ENCODE peak calls at places on chromosomes 1 and 21, in nine cellular contexts. Q is aorta; W is activated naive CD8-positive, alpha-beta T cell treated with anti-CD3 and anti-CD28 coated beads, Interleukin-2, amount 50 U/mL, for 24 hours; S is NCI-H1092 treated with DMSO at 0.1 percent for 48 hours; U is stimulated activated CD4-positive, alpha-beta T cell treated with anti-CD3 and anti-CD28 coated beads, Interleukin-1b, Interleukin-23, amount 100 ng/mL, for 4 hours; T is EL; B is body of pancreas; M is NCI-H2029; L is substantia nigra. V is an unnamed sample.

GRCh38 chr1:66267211-66267940 is 266.6 kb upstream of the SGIP1 start:
- DNase-seq in Q (no peak), W (no peak), S (no peak), U (no peak), T (no peak), B (no peak), M (no peak), L (no peak), V (no peak)

GRCh38 chr1:228185641-228185965 is 20.0 kb downstream of the IBA57 start:
- DNase-seq in Q (no peak), W (no peak), S (no peak), U (no peak), T (no peak), B (no peak), M (no peak), L (no peak), V (no peak)

GRCh38 chr1:22121421-22121911 is 21.4 kb downstream of the WNT4 start:
- DNase-seq in Q (no peak), W (no peak), S (no peak), U (no peak), T (no peak), B (no peak), M (no peak), L (no peak), V (peak)

GRCh38 chr21:45401054-45401518 is 3.9 kb upstream of the COL18A1 start:
- DNase-seq in Q (no peak), W (no peak), S (no peak), U (no peak), T (no peak), B (no peak), M (no peak), L (no peak), V (peak)

GRCh38 chr1:29793101-29793546 is 556.8 kb downstream of the PTPRU start:
- DNase-seq in Q (peak), W (peak), S (peak), U (peak), T (peak), B (peak), M (peak), L (peak), V (peak)

GRCh38 chr1:77948841-77949424 is 29.9 kb downstream of the FUBP1 start:
- DNase-seq in Q (no peak), W (no peak), S (no peak), U (no peak), T (peak), B (peak), M (no peak), L (no peak), V (peak)

GRCh38 chr1:30242722-30243465 is 480.5 kb downstream of the MATN1 start:
- DNase-seq in Q (no peak), W (no peak), S (peak), U (no peak), T (no peak), B (no peak), M (no peak), L (no peak), V (no peak)

GRCh38 chr1:19042675-19043578 is 86.5 kb upstream of the IFFO2 start:
- DNase-seq in Q (no peak), W (peak), S (no peak), U (peak), T (peak), B (no peak), M (no peak), L (no peak), V (no peak)

GRCh38 chr1:228400692-228401454 is 5.8 kb downstream of the TRIM11 start:
- DNase-seq in Q (no peak), W (no peak), S (no peak), U (no peak), T (no peak), B (no peak), M (no peak), L (no peak), V (no peak)

GRCh38 chr1:212981025-212981495 is 30.7 kb downstream of the VASH2 start:
- DNase-seq in Q (no peak), W (no peak), S (peak), U (no peak), T (no peak), B (peak), M (peak), L (no peak), V (no peak)

GRCh38 chr1:59083946-59084865 is 212.7 kb upstream of the FGGY start:
- DNase-seq in Q (no peak), W (no peak), S (no peak), U (no peak), T (peak), B (peak), M (no peak), L (no peak), V (peak)